ENCODE peak calls at places on chromosomes 2 and 18, in four cellular contexts. X is RWPE2, C is GM23338, Z is H9. M is an unnamed sample.

GRCh38 chr2:235146206-235146605 is 194.4 kb downstream of the SH3BP4 start:
- DNase-seq in X (no peak), C (no peak), Z (no peak), M (no peak)

GRCh38 chr2:75619992-75620740 is 26.4 kb upstream of the MRPL19 start:
- DNase-seq in X (no peak), C (no peak), Z (no peak), M (no peak)

GRCh38 chr2:155633060-155633839 is 699.3 kb downstream of the NR4A2 start:
- DNase-seq in X (no peak), C (no peak), Z (no peak), M (no peak)

GRCh38 chr2:242075683-242076082 is 206.2 kb downstream of the RTP5 start:
- DNase-seq in X (no peak), C (no peak), Z (no peak), M (no peak)

GRCh38 chr2:25362564-25363145 is 20.9 kb upstream of the DNMT3A start:
- DNase-seq in X (no peak), C (peak; percentile 44), Z (no peak), M (peak; percentile 31)

GRCh38 chr2:231761735-231762134 is 19.3 kb downstream of the PDE6D start:
- DNase-seq in X (no peak), C (no peak), Z (no peak), M (no peak)

GRCh38 chr2:75548036-75548573 is 12.6 kb downstream of the EVA1A start:
- DNase-seq in X (no peak), C (no peak), Z (no peak), M (no peak)

GRCh38 chr18:47767699-47768098 is 162.8 kb downstream of the SMAD2 start:
- DNase-seq in X (no peak), C (no peak), Z (no peak), M (no peak)

GRCh38 chr2:53424902-53425301 is 342.7 kb upstream of the CHAC2 start:
- DNase-seq in X (no peak), C (no peak), Z (no peak), M (no peak)

GRCh38 chr2:213261237-213261636 is 23.0 kb upstream of the SPAG16 start:
- DNase-seq in X (no peak), C (no peak), Z (no peak), M (no peak)

GRCh38 chr18:51461956-51462355 is 264.5 kb upstream of the MEX3C start:
- DNase-seq in X (no peak), C (no peak), Z (no peak), M (no peak)

GRCh38 chr2:64128943-64129391 is 15.3 kb downstream of the PELI1 start:
- DNase-seq in X (no peak), C (no peak), Z (no peak), M (no peak)

GRCh38 chr18:62904396-62905285 is 189.3 kb downstream of the PHLPP1 start:
- DNase-seq in X (no peak), C (no peak), Z (no peak), M (no peak)

GRCh38 chr2:230161180-230161579 is 58.6 kb downstream of the SP110 start:
- DNase-seq in X (no peak), C (no peak), Z (no peak), M (no peak)

GRCh38 chr18:56453576-56453975 is 184.8 kb downstream of the TXNL1 start:
- DNase-seq in X (no peak), C (no peak), Z (no peak), M (no peak)

GRCh38 chr18:30992231-30992630 is 50.3 kb downstream of the DSC3 start:
- DNase-seq in X (peak; percentile 52), C (no peak), Z (no peak), M (no peak)

GRCh38 chr2:19496646-19497045 is 138.2 kb upstream of the OSR1 start:
- DNase-seq in X (no peak), C (no peak), Z (no peak), M (no peak)

GRCh38 chr18:63823516-63824219 is 48.5 kb downstream of the SERPINB7 start:
- DNase-seq in X (no peak), C (peak; percentile 70), Z (no peak), M (peak; percentile 55)

GRCh38 chr2:156517419-156517818 is 81.2 kb downstream of the GPD2 start:
- DNase-seq in X (no peak), C (no peak), Z (no peak), M (no peak)

GRCh38 chr2:217920879-217921603 is 81.8 kb downstream of the TNS1 start:
- DNase-seq in X (no peak), C (peak; percentile 64), Z (no peak), M (no peak)

GRCh38 chr2:176123847-176124273 is 1.3 kb downstream of the HOXD9 start:
- DNase-seq in X (no peak), C (no peak), Z (peak; percentile 23), M (no peak)

GRCh38 chr18:55355220-55355619 is 232.8 kb downstream of the TCF4 start:
- DNase-seq in X (no peak), C (no peak), Z (no peak), M (no peak)

GRCh38 chr2:44598731-44599529 is 237.2 kb downstream of the CAMKMT start:
- DNase-seq in X (no peak), C (no peak), Z (no peak), M (no peak)
- H3K27ac ChIP-seq in X (no peak overlapping the region), C (no peak overlapping the region), Z (no peak overlapping the region), M (no peak overlapping the region)

GRCh38 chr2:179218848-179219594 is 45.6 kb downstream of the SESTD1 start:
- DNase-seq in X (no peak), C (peak; percentile 78), Z (peak; percentile 67), M (peak; percentile 78)

GRCh38 chr2:179226961-179227259 is 37.7 kb downstream of the SESTD1 start:
- DNase-seq in X (no peak), C (no peak), Z (no peak), M (no peak)

GRCh38 chr2:179226203-179226960 is 38.2 kb downstream of the SESTD1 start:
- DNase-seq in X (no peak), C (no peak), Z (no peak), M (no peak)

GRCh38 chr2:179222076-179222475 is 42.6 kb downstream of the SESTD1 start:
- DNase-seq in X (no peak), C (no peak), Z (no peak), M (no peak)

GRCh38 chr2:179224361-179224760 is 40.3 kb downstream of the SESTD1 start:
- DNase-seq in X (no peak), C (no peak), Z (no peak), M (no peak)
- H3K27ac ChIP-seq in X (no peak overlapping the region), C (no peak overlapping the region), Z (no peak overlapping the region), M (no peak overlapping the region)

DNA sequence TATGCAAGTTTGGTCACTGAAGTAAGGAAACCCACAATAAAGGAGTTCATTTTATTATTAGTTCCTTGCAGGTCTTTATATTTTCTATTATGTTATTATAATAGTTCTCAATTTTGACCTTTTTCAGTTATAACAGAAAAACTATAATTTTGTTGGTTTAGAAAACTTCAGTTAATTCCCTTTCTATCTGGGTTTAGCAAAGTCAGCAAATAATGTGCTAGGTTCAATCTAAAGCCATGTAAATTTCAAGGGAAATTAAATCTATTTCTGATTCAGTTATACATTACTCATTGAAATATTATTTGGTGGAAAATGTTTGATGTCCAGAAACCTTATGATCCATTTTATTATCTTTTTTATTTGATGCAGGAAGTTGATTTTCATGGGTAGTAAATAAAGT is 43.7 kb downstream of the MYL1 start:
- DNase-seq in X (no peak), C (no peak), Z (no peak), M (no peak)
- H3K27ac ChIP-seq in X (no peak overlapping the region), C (no peak overlapping the region), Z (no peak overlapping the region), M (no peak overlapping the region)

DNA sequence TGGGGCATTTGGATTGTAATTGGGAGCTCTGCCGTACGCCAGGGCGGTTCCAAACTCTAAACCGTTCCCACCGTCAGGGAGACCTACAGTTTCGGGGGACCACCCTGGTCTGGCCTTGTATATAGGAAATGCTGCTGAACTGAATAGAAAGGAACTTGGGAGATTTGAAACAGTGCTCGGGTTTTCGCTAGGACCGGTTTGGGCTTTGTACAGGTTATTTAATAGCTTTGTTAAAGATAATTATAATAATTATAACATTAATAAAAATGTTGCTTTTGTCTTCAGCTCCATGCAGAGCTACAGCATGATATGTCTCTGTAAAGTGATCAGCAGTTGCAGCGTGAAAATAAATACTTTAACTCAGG is 2.4 kb downstream of the SP5 start:
- DNase-seq in X (no peak), C (no peak), Z (no peak), M (no peak)
- H3K27ac ChIP-seq in X (no peak overlapping the region), C (no peak overlapping the region), Z (no peak overlapping the region), M (no peak overlapping the region)

GRCh38 chr2:69482471-69482870 is 45.2 kb upstream of the NFU1 start:
- DNase-seq in X (no peak), C (no peak), Z (no peak), M (no peak)
- H3K27ac ChIP-seq in X (no peak overlapping the region), C (no peak overlapping the region), Z (no peak overlapping the region), M (no peak overlapping the region)

DNA sequence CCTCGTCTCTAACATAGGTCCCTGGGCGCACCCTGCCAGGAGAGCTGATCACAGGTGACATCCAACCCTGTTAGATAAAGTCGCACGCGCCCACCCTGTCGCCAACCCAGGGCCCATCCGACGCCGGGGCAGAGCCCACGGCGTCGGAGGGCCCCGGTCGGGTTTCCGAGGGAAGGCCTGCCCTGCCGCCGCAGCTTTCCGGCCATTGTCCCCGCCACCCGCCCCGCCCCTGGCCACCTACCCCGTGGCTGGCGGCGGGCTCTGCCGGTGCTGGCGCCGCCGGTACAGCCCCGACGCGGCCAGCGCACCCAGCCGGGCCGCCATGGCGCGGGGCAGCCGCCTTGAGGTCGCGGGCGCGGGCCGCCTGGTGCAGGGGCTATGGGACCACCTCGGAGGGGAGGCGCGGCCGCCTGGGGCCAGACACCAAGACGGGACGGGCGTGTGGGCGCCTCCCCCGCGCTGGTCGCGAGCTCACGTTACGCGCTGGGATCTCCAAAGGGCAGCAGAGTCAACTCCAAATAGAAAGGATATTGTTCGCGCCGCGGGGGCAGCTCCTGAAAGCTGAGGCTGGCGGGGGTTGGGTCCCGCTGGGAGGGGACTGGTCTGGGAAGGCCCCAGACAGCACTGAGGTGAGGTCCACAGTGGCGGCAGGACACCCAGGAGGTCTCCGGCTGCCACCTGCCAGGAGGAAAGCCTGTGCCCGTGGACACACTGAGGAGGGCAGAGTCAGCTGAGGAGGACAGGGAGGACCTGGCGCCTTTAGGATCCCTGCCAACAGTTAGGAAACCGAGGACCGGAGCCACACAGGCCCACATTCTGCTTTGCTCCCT is 11.1 kb downstream of the LIMS2 start:
- DNase-seq in X (peak; percentile 52), C (peak; percentile 61), Z (peak; percentile 46), M (no peak)
- H3K27ac ChIP-seq in X (no peak overlapping the region), C (no peak overlapping the region), Z (no peak overlapping the region), M (peak overlapping the region; percentile 87)

DNA sequence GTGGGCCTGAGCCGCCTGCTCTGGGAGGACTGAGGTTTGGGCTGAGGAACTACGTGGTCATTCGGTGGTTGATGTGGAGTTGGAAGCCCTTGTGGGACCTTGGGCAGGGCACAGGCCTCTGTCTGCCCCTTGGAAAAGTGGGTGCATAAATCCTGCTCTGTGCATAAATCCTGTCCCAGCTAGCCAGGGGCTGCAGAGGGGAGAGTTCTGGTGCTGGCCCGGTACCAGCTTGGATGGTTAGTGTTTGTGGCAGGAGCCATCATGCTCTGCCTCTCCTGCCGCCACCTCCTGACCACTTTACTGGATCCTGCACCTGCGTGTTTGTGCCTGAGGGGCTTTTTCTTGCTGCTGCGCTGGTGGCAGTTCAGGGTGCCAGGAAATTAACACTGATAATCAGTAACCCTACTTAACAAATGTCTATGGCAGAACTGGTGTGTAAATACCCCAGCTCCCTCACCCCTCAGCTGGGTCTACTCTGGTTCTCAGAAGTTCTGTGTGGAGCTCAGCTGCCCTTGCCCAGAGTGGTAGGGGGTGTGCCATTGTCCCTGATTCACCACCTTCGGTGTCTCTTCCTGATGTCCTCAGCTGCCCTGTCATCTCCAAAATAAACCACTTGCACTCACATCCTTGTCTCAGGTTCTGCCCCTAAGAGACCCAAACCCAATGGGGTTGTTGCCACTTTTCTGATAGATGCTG is 156.8 kb downstream of the GLI2 start:
- DNase-seq in X (no peak), C (no peak), Z (no peak), M (no peak)
- H3K27ac ChIP-seq in X (no peak overlapping the region), C (peak overlapping the region; percentile 84), Z (no peak overlapping the region), M (peak overlapping the region; percentile 76)